ENCODE peak calls at places on chromosomes 13 and 19, in four cellular contexts. U, B, P and X are unnamed samples.
A peak's percentile ranks its signal among the peaks of the same experiment; 100 is the strongest.

GRCh38 chr19:38015216-38015615 is 108.2 kb downstream of the SIPA1L3 start:
- DNase-seq in U (no peak), B (no peak), P (no peak), X (no peak)

GRCh38 chr13:30107536-30108136 is 199.7 kb downstream of the KATNAL1 start:
- DNase-seq in U (no peak), B (no peak), P (no peak), X (no peak)

GRCh38 chr19:28239270-28239669 is 973.7 kb downstream of the UQCRFS1 start:
- DNase-seq in U (peak; percentile 12), B (no peak), P (no peak), X (no peak)

GRCh38 chr19:18768046-18768771 is 22.9 kb downstream of the COMP start:
- DNase-seq in U (no peak), B (no peak), P (no peak), X (no peak)

GRCh38 chr13:99432637-99433542 is 68.4 kb upstream of the TM9SF2 start:
- DNase-seq in U (no peak), B (peak; percentile 65), P (no peak), X (peak; percentile 51)

GRCh38 chr19:37056776-37057175 is 21.5 kb upstream of the ZNF420 start:
- DNase-seq in U (no peak), B (no peak), P (no peak), X (no peak)

GRCh38 chr13:106161186-106161585 is 374.3 kb downstream of the EFNB2 start:
- DNase-seq in U (no peak), B (no peak), P (no peak), X (no peak)

GRCh38 chr13:24220086-24220703 is 59.7 kb downstream of the SPATA13 start:
- DNase-seq in U (peak; percentile 55), B (no peak), P (peak; percentile 70), X (no peak)

GRCh38 chr19:43812689-43813088 is 10.4 kb upstream of the LYPD5 start:
- DNase-seq in U (no peak), B (no peak), P (no peak), X (no peak)

GRCh38 chr13:57925250-57925649 is 293.7 kb downstream of the PCDH17 start:
- DNase-seq in U (no peak), B (no peak), P (no peak), X (no peak)

GRCh38 chr19:31261651-31262331 is 87.4 kb downstream of the TSHZ3 start:
- DNase-seq in U (no peak), B (no peak), P (no peak), X (no peak)

GRCh38 chr19:48023011-48023410 is 20.9 kb downstream of the CABP5 start:
- DNase-seq in U (no peak), B (no peak), P (no peak), X (no peak)

GRCh38 chr13:23428183-23428528 is 5.3 kb downstream of the SACS start:
- DNase-seq in U (no peak), B (no peak), P (no peak), X (no peak)

GRCh38 chr13:45527699-45528462 is 63.1 kb downstream of the COG3 start:
- DNase-seq in U (no peak), B (no peak), P (no peak), X (no peak)

GRCh38 chr13:79989251-79989661 is 351.7 kb downstream of the SPRY2 start:
- DNase-seq in U (no peak), B (no peak), P (no peak), X (no peak)

GRCh38 chr13:29936051-29936813 is 85.8 kb upstream of the UBL3 start:
- DNase-seq in U (no peak), B (no peak), P (no peak), X (no peak)

GRCh38 chr13:26280822-26281221 is 26.9 kb downstream of the CDK8 start:
- DNase-seq in U (no peak), B (no peak), P (no peak), X (no peak)

GRCh38 chr13:78102121-78102677 is 183.6 kb upstream of the EDNRB start:
- DNase-seq in U (no peak), B (peak; percentile 29), P (peak; percentile 52), X (no peak)

GRCh38 chr19:23974941-23975340 is 60.3 kb downstream of the ZNF726 start:
- DNase-seq in U (no peak), B (no peak), P (no peak), X (no peak)

GRCh38 chr13:99741979-99742378 is 229.6 kb downstream of the ZIC5 start:
- DNase-seq in U (peak; percentile 49), B (no peak), P (no peak), X (no peak)

GRCh38 chr19:42514449-42514848 is 13.8 kb downstream of the CEACAM1 start:
- DNase-seq in U (no peak), B (no peak), P (no peak), X (no peak)